ENCODE peak calls at places on chromosomes 5 and 9, in seven cellular contexts. V, X, E, R, D, G and Z are unnamed samples.

GRCh38 chr5:150013931-150014330 is 13.4 kb downstream of the HMGXB3 start:
- DNase-seq in V (no peak), X (no peak), E (no peak), R (no peak), D (no peak), G (no peak), Z (no peak)

GRCh38 chr5:172644229-172644628 is 3.2 kb downstream of the NEURL1B start:
- DNase-seq in V (no peak), X (no peak), E (no peak), R (no peak), D (no peak), G (no peak), Z (no peak)

GRCh38 chr9:84381508-84381907 is 41.0 kb upstream of the SLC28A3 start:
- DNase-seq in V (no peak), X (no peak), E (no peak), R (no peak), D (no peak), G (no peak), Z (no peak)

GRCh38 chr9:75086443-75087278 is 1.3 kb downstream of the NMRK1 start:
- DNase-seq in V (peak), X (no peak), E (no peak), R (peak), D (no peak), G (peak), Z (no peak)

GRCh38 chr5:164352695-164353094 is 847.3 kb downstream of the MAT2B start:
- DNase-seq in V (no peak), X (no peak), E (no peak), R (no peak), D (no peak), G (no peak), Z (no peak)

GRCh38 chr9:6779417-6780241 is 21.9 kb downstream of the KDM4C start:
- DNase-seq in V (no peak), X (peak), E (peak), R (no peak), D (no peak), G (no peak), Z (no peak)

GRCh38 chr5:110727025-110727314 is 499 bp upstream of the TMEM232 start:
- DNase-seq in V (no peak), X (no peak), E (no peak), R (no peak), D (no peak), G (no peak), Z (no peak)

GRCh38 chr5:111869681-111870080 is 112.7 kb upstream of the NREP start:
- DNase-seq in V (no peak), X (no peak), E (no peak), R (no peak), D (no peak), G (peak), Z (no peak)

GRCh38 chr9:130271473-130271872 is 5.9 kb downstream of the HMCN2 start:
- DNase-seq in V (no peak), X (no peak), E (peak), R (no peak), D (no peak), G (no peak), Z (no peak)

GRCh38 chr5:40291338-40291737 is 388.4 kb upstream of the PTGER4 start:
- DNase-seq in V (no peak), X (no peak), E (no peak), R (no peak), D (no peak), G (peak), Z (peak)

GRCh38 chr5:35488055-35488454 is 129.6 kb upstream of the SPEF2 start:
- DNase-seq in V (no peak), X (no peak), E (no peak), R (no peak), D (no peak), G (no peak), Z (no peak)

GRCh38 chr5:10384483-10384882 is 31.0 kb downstream of the MARCHF6 start:
- DNase-seq in V (no peak), X (no peak), E (no peak), R (no peak), D (no peak), G (peak), Z (no peak)

GRCh38 chr5:168579987-168580508 is 880 bp upstream of the PANK3 start:
- DNase-seq in V (no peak), X (no peak), E (peak), R (no peak), D (no peak), G (no peak), Z (no peak)

GRCh38 chr5:140806834-140807775 is at the start of gene PCDHA4:
- DNase-seq in V (no peak), X (no peak), E (peak), R (peak), D (peak), G (no peak), Z (no peak)

GRCh38 chr5:71743135-71743534 is 24.1 kb downstream of the CARTPT start:
- DNase-seq in V (no peak), X (no peak), E (no peak), R (no peak), D (no peak), G (peak), Z (no peak)

GRCh38 chr5:133249593-133249992 is 197.8 kb downstream of the HSPA4 start:
- DNase-seq in V (peak), X (peak), E (no peak), R (no peak), D (no peak), G (peak), Z (no peak)
- H3K27ac ChIP-seq in V (no peak), X (no peak), E (no peak), R (no peak), D (no peak), G (no peak), Z (no peak)

DNA sequence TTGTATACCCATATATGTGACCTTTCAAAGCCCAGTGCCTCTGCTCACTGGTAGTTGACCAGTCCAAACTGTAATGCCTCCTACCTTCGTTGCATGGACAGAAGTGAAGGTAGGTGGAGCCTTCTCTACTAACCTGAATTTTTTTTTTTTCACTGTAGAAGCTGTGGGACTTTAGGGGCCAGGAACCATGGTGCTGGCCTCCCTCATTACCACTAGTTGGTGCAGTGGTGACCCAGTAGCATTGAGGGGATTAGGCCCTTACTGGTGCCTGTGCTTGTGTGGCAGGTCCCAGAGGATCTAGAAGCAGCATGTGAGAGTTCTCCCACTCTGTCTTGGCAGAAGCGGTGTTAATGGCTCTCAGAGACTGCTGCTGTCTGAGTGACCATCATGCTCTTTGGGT is 2.3 kb downstream of the RALGPS1 start:
- DNase-seq in V (peak), X (no peak), E (peak), R (no peak), D (no peak), G (no peak), Z (no peak)
- TF ChIP-seq CTCF in V (no peak), X (no peak), E (peak), R (no peak), D (no peak), G (no peak), Z (no peak)

DNA sequence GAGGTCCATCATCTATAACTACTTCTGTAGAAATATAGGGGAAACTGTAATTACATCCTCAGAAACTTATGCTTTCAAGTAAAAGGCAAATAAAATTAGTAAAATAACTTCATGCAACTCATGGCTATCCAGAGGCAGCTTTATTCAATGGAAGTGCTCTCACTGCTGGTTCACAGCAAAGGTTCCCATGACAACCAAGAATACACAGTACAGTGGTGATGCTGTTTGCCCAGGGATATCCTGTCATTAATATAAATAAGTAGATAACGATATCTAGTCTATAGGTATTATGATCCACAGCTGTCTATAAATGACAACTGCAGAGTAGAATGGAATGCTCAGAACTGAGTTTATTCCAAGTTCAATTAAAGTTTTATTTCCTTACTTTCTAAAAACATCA is 390.3 kb downstream of the PDE4D start:
- DNase-seq in V (no peak), X (no peak), E (no peak), R (no peak), D (no peak), G (no peak), Z (no peak)
- H3K27ac ChIP-seq in V (no peak), X (no peak), E (no peak), R (no peak), D (no peak), G (no peak), Z (no peak)

GRCh38 chr5:133410335-133410828 is 202.0 kb downstream of the FSTL4 start:
- DNase-seq in V (no peak), X (no peak), E (peak), R (no peak), D (no peak), G (no peak), Z (no peak)
- TF ChIP-seq CTCF in V (no peak), X (no peak), E (no peak), R (no peak), D (no peak), G (no peak), Z (no peak)

DNA sequence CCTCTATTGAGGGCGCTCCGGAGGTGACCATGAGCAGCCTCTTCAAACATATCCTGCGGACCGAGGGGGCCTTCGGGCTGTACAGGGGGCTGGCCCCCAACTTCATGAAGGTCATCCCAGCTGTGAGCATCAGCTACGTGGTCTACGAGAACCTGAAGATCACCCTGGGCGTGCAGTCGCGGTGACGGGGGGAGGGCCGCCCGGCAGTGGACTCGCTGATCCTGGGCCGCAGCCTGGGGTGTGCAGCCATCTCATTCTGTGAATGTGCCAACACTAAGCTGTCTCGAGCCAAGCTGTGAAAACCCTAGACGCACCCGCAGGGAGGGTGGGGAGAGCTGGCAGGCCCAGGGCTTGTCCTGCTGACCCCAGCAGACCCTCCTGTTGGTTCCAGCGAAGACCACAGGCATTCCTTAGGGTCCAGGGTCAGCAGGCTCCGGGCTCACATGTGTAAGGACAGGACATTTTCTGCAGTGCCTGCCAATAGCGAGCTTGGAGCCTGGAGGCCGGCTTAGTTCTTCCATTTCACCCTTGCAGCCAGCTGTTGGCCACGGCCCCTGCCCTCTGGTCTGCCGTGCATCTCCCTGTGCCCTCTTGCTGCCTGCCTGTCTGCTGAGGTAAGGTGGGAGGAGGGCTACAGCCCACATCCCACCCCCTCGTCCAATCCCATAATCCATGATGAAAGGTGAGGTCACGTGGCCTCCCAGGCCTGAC is 20.1 kb downstream of the PTGES2 start:
- DNase-seq in V (peak), X (no peak), E (no peak), R (no peak), D (no peak), G (no peak), Z (no peak)
- H3K27ac ChIP-seq in V (no peak), X (no peak), E (no peak), R (peak), D (no peak), G (no peak), Z (peak)

GRCh38 chr9:113501129-113501686 is 37.7 kb downstream of the RGS3 start:
- DNase-seq in V (peak), X (no peak), E (peak), R (peak), D (no peak), G (no peak), Z (no peak)
- TF ChIP-seq CTCF in V (no peak), X (no peak), E (no peak), R (no peak), D (no peak), G (no peak), Z (no peak)